ENCODE peak calls at places on chromosomes 2 and 18, in ten cellular contexts. T is neural progenitor cell; Z is SHP77; I is GM23248; S is stimulated activated CD4-positive, alpha-beta T cell treated with anti-CD3 and anti-CD28 coated beads, Interleukin-12 subunit alpha, Interleukin-12 subunit beta, amount 100 ng/mL, for 24 hours; U is BJ; R is dermis blood vessel endothelial cell; B is IMR-90; H is NCI-H2171 treated with DMSO at 0.1 percent for 48 hours; A is hypothalamus. P is an unnamed sample.

GRCh38 chr2:68943581-68944568 is 8.8 kb downstream of the GKN2 start:
- DNase-seq in H (peak), Z (peak), A (peak), R (peak), T (peak), U (no peak), S (peak), I (peak), B (peak), P (peak)

GRCh38 chr18:67726882-67727281 is 210.4 kb upstream of the DSEL start:
- DNase-seq in A (no peak), R (no peak), S (no peak), H (peak), Z (no peak), B (no peak), I (no peak), T (no peak), U (no peak), P (no peak)

GRCh38 chr2:231383701-231384435 is 11.6 kb upstream of the B3GNT7 start:
- DNase-seq in S (no peak), Z (no peak), R (no peak), B (no peak), U (no peak), H (no peak), I (no peak), A (no peak), T (no peak), P (no peak)

GRCh38 chr2:127901339-127902072 is 15.8 kb upstream of the AMMECR1L start:
- DNase-seq in B (peak), U (no peak), Z (no peak), R (no peak), I (peak), T (no peak), S (no peak), H (no peak), A (no peak), P (no peak)

GRCh38 chr18:6261938-6262337 is 152.8 kb downstream of the L3MBTL4 start:
- DNase-seq in R (no peak), T (no peak), I (no peak), Z (no peak), A (no peak), S (no peak), H (no peak), B (no peak), U (no peak), P (no peak)

GRCh38 chr18:21557607-21558253 is 42.8 kb downstream of the ESCO1 start:
- DNase-seq in I (no peak), T (no peak), Z (no peak), H (no peak), B (no peak), S (no peak), U (no peak), R (no peak), A (no peak), P (no peak)

GRCh38 chr2:235390108-235390815 is 103.6 kb upstream of the AGAP1 start:
- DNase-seq in R (no peak), H (no peak), S (peak), I (no peak), A (no peak), Z (no peak), U (no peak), B (peak), T (no peak), P (no peak)

GRCh38 chr2:223594259-223594658 is 7.9 kb downstream of the SCG2 start:
- DNase-seq in H (no peak), Z (no peak), B (no peak), I (no peak), U (no peak), R (no peak), S (no peak), T (no peak), A (no peak), P (no peak)

GRCh38 chr2:152682663-152683062 is 34.6 kb downstream of the PRPF40A start:
- DNase-seq in I (no peak), T (no peak), S (no peak), U (no peak), B (no peak), A (no peak), Z (no peak), H (no peak), R (no peak), P (no peak)

GRCh38 chr18:79513381-79514081 is 117.8 kb downstream of the NFATC1 start:
- DNase-seq in U (no peak), T (no peak), B (no peak), A (no peak), I (no peak), S (no peak), Z (no peak), H (no peak), R (no peak), P (no peak)

GRCh38 chr2:177799531-177799930 is 273.0 kb downstream of the PDE11A start:
- DNase-seq in B (peak), T (peak), U (no peak), H (peak), R (peak), A (no peak), Z (no peak), I (peak), S (no peak), P (no peak)

GRCh38 chr2:238305092-238305862 is 15.0 kb upstream of the TRAF3IP1 start:
- DNase-seq in A (no peak), S (no peak), B (no peak), U (no peak), R (peak), Z (peak), H (no peak), I (no peak), T (no peak), P (no peak)

GRCh38 chr18:63451774-63452173 is 25.0 kb upstream of the SERPINB5 start:
- DNase-seq in Z (no peak), U (no peak), I (peak), T (no peak), R (no peak), B (no peak), H (no peak), S (no peak), A (no peak), P (no peak)